ENCODE peak calls at places on chromosomes 11 and 22, in four cellular contexts. L is K562, F is GM12878, G is HepG2. Y is an unnamed sample.

GRCh38 chr11:32427935-32428664 is 7.2 kb downstream of the WT1 start:
- DNase-seq in L (no peak), F (no peak), G (no peak), Y (no peak)

GRCh38 chr11:124672531-124673215 is 866 bp downstream of the SIAE start:
- DNase-seq in L (no peak), F (no peak), G (no peak), Y (no peak)

GRCh38 chr11:74822187-74822586 is 73.5 kb downstream of the RNF169 start:
- DNase-seq in L (no peak), F (no peak), G (no peak), Y (no peak)

GRCh38 chr22:31932863-31933262 is 11.5 kb upstream of the YWHAH start:
- DNase-seq in L (no peak), F (no peak), G (peak; percentile 34), Y (no peak)

GRCh38 chr22:45242778-45243191 is 2.1 kb upstream of the KIAA0930 start:
- DNase-seq in L (no peak), F (no peak), G (peak; percentile 57), Y (peak; percentile 47)

GRCh38 chr11:115672999-115673411 is 168.8 kb upstream of the CADM1 start:
- DNase-seq in L (no peak), F (no peak), G (no peak), Y (no peak)

GRCh38 chr11:113723706-113724246 is 17.7 kb upstream of the TMPRSS5 start:
- DNase-seq in L (no peak), F (no peak), G (peak; percentile 5), Y (no peak)

GRCh38 chr11:116533186-116533825 is 239.5 kb downstream of the BUD13 start:
- DNase-seq in L (no peak), F (no peak), G (no peak), Y (no peak)

GRCh38 chr22:39278040-39278439 is 33.3 kb upstream of the PDGFB start:
- DNase-seq in L (no peak), F (no peak), G (no peak), Y (no peak)

GRCh38 chr11:126229782-126230540 is 18.4 kb downstream of the FAM118B start:
- DNase-seq in L (no peak), F (no peak), G (no peak), Y (no peak)

GRCh38 chr11:35073691-35074382 is 65.1 kb upstream of the CD44 start:
- DNase-seq in L (no peak), F (no peak), G (no peak), Y (no peak)

GRCh38 chr11:130909650-130910049 is 6.6 kb downstream of the SNX19 start:
- DNase-seq in L (no peak), F (no peak), G (no peak), Y (no peak)

GRCh38 chr22:33210129-33210784 is 152.1 kb upstream of the SYN3 start:
- DNase-seq in L (peak; percentile 15), F (no peak), G (peak; percentile 47), Y (peak; percentile 24)

GRCh38 chr11:64436025-64436424 is 77.1 kb downstream of the RPS6KA4 start:
- DNase-seq in L (no peak), F (no peak), G (no peak), Y (no peak)

GRCh38 chr11:612201-612960 is 3.4 kb downstream of the IRF7 start:
- DNase-seq in L (no peak), F (no peak), G (peak; percentile 29), Y (peak; percentile 35)

GRCh38 chr11:62853279-62853965 is 14.0 kb upstream of the WDR74 start:
- DNase-seq in L (no peak), F (no peak), G (no peak), Y (no peak)

GRCh38 chr11:2510626-2511402 is 66.0 kb downstream of the KCNQ1 start:
- DNase-seq in L (peak; percentile 4), F (no peak), G (no peak), Y (no peak)

GRCh38 chr11:85663781-85664560 is 958 bp downstream of the CREBZF start:
- DNase-seq in L (peak; percentile 66), F (no peak), G (peak; percentile 50), Y (peak; percentile 76)

GRCh38 chr11:13339196-13340153 is 61.9 kb downstream of the BMAL1 start:
- DNase-seq in L (no peak), F (no peak), G (no peak), Y (peak; percentile 89)

GRCh38 chr11:116871248-116871647 is 33.8 kb upstream of the APOA1 start:
- DNase-seq in L (no peak), F (no peak), G (no peak), Y (no peak)

GRCh38 chr11:44244649-44245308 is 65.2 kb downstream of the ALX4 start:
- DNase-seq in L (no peak), F (no peak), G (no peak), Y (no peak)

GRCh38 chr11:92245700-92246270 is 21.2 kb downstream of the FAT3 start:
- DNase-seq in L (no peak), F (no peak), G (no peak), Y (no peak)

GRCh38 chr22:46964773-46965550 is 202.5 kb downstream of the TBC1D22A start:
- DNase-seq in L (peak; percentile 26), F (no peak), G (no peak), Y (no peak)
- TF ChIP-seq CHD4 in L (no peak), F (no peak), G (no peak), Y (no peak)

GRCh38 chr11:19976281-19976941 is 183.9 kb downstream of the DBX1 start:
- DNase-seq in L (peak; percentile 21), F (no peak), G (peak; percentile 74), Y (no peak)
- TF ChIP-seq CHD4 in L (no peak), F (no peak), G (no peak), Y (no peak)

GRCh38 chr22:35995772-35996171 is 32.9 kb downstream of the RBFOX2 start:
- DNase-seq in L (peak; percentile 11), F (no peak), G (no peak), Y (no peak)
- TF ChIP-seq CHD4 in L (no peak), F (no peak), G (no peak), Y (no peak)

GRCh38 chr22:37057226-37057625 is 5.7 kb downstream of the KCTD17 start:
- DNase-seq in L (no peak), F (no peak), G (no peak), Y (no peak)

GRCh38 chr22:37059876-37060449 is 8.4 kb downstream of the KCTD17 start:
- DNase-seq in L (no peak), F (no peak), G (no peak), Y (no peak)

GRCh38 chr22:37056246-37056645 is 4.7 kb downstream of the KCTD17 start:
- DNase-seq in L (no peak), F (no peak), G (no peak), Y (no peak)

GRCh38 chr22:37058917-37059701 is 7.6 kb downstream of the KCTD17 start:
- DNase-seq in L (no peak), F (no peak), G (no peak), Y (no peak)

GRCh38 chr22:37057796-37058510 is 6.4 kb downstream of the KCTD17 start:
- DNase-seq in L (no peak), F (no peak), G (no peak), Y (no peak)
- TF ChIP-seq CHD4 in L (no peak), F (no peak), G (no peak), Y (no peak)

GRCh38 chr11:57316017-57316416 is 8.7 kb downstream of the TNKS1BP1 start:
- DNase-seq in L (no peak), F (no peak), G (no peak), Y (no peak)
- TF ChIP-seq CHD4 in L (no peak), F (no peak), G (no peak), Y (no peak)

GRCh38 chr11:132028380-132029240 is 658.2 kb downstream of the NTM start:
- DNase-seq in L (peak; percentile 12), F (no peak), G (peak; percentile 16), Y (no peak)
- TF ChIP-seq CHD4 in L (no peak), F (no peak), G (no peak), Y (no peak)